ENCODE peak calls at places on chromosomes 4 and X, in four cellular contexts. O is hippocampal formation, P is GM06990, A is right lobe of liver. Y is an unnamed sample.
A peak's percentile ranks its signal among the peaks of the same experiment; 100 is the strongest.

GRCh38 chr4:98659106-98659592 is 738 bp upstream of the TSPAN5 start:
- DNase-seq in O (no peak), P (no peak), A (no peak), Y (peak; percentile 50)

GRCh38 chr4:91965166-91965565 is 338.6 kb upstream of the GRID2 start:
- DNase-seq in P (no peak), A (no peak), O (no peak), Y (no peak)

GRCh38 chrX:10875995-10876394 is 235.1 kb upstream of the HCCS start:
- DNase-seq in O (no peak), P (no peak), A (no peak), Y (no peak)

GRCh38 chr4:35652197-35652596 is 592.1 kb downstream of the ARAP2 start:
- DNase-seq in P (no peak), A (no peak), O (no peak), Y (no peak)

GRCh38 chr4:138875886-138876608 is 139.5 kb upstream of the NOCT start:
- DNase-seq in P (no peak), A (no peak), O (no peak), Y (no peak)

GRCh38 chrX:104270916-104271512 is 16.3 kb upstream of the ESX1 start:
- DNase-seq in P (no peak), A (peak; percentile 38), O (peak; percentile 52), Y (no peak)

GRCh38 chr4:182238355-182238931 is 4.8 kb upstream of the TENM3 start:
- DNase-seq in P (no peak), A (no peak), O (no peak), Y (no peak)

GRCh38 chrX:71953391-71953790 is 42.7 kb downstream of the NHSL2 start:
- DNase-seq in A (no peak), O (no peak), P (no peak), Y (no peak)

GRCh38 chr4:72006576-72006975 is 25.2 kb upstream of the NPFFR2 start:
- DNase-seq in A (no peak), O (no peak), P (no peak), Y (no peak)

GRCh38 chr4:86233681-86234080 is 126.2 kb downstream of the MAPK10 start:
- DNase-seq in P (no peak), A (no peak), O (no peak), Y (no peak)

GRCh38 chrX:45767021-45767491 is 566.4 kb upstream of the DIPK2B start:
- DNase-seq in A (no peak), P (no peak), O (no peak), Y (no peak)

GRCh38 chr4:24836843-24837242 is 41.5 kb downstream of the SOD3 start:
- DNase-seq in A (no peak), P (no peak), O (no peak), Y (no peak)

GRCh38 chrX:20995829-20996228 is 378.4 kb upstream of the CNKSR2 start:
- DNase-seq in P (no peak), A (no peak), O (no peak), Y (no peak)

GRCh38 chr4:121380448-121381147 is at the start of gene QRFPR:
- DNase-seq in A (no peak), P (peak; percentile 14), O (no peak), Y (no peak)

GRCh38 chr4:141455651-141456050 is 180.7 kb upstream of the IL15 start:
- DNase-seq in O (no peak), A (no peak), P (no peak), Y (no peak)

GRCh38 chrX:103248553-103248952 is 6.4 kb downstream of the TCEAL8 start:
- DNase-seq in P (no peak), O (peak; percentile 5), A (no peak), Y (no peak)

GRCh38 chr4:185227131-185227551 is 17.7 kb downstream of the SNX25 start:
- DNase-seq in O (no peak), A (no peak), P (no peak), Y (no peak)

GRCh38 chr4:61003301-61003700 is 196.8 kb upstream of the ADGRL3 start:
- DNase-seq in P (no peak), O (no peak), A (no peak), Y (no peak)

GRCh38 chrX:77223046-77223445 is 224.1 kb upstream of the FGF16 start:
- DNase-seq in P (no peak), A (no peak), O (no peak), Y (no peak)

Y was measured in frontal cortex.